ENCODE peak calls at places on chromosome 18, in seven cellular contexts. E, M, D, C, G, Q and N are unnamed samples.

GRCh38 chr18:23317975-23318675 is 135.0 kb upstream of the RIOK3 start:
- DNase-seq in E (no peak), M (no peak), D (no peak), C (peak), G (no peak), Q (peak), N (peak)

GRCh38 chr18:44458777-44459176 is 221.9 kb upstream of the SETBP1 start:
- DNase-seq in E (no peak), M (no peak), D (no peak), C (peak), G (no peak), Q (peak), N (peak)

GRCh38 chr18:78977627-78978271 is 1.9 kb upstream of the SALL3 start:
- DNase-seq in E (peak), M (no peak), D (peak), C (no peak), G (no peak), Q (no peak), N (no peak)

GRCh38 chr18:48818329-48819254 is 132.2 kb downstream of the SMAD7 start:
- DNase-seq in E (no peak), M (no peak), D (peak), C (no peak), G (peak), Q (no peak), N (no peak)

GRCh38 chr18:55420665-55420964 is 167.4 kb downstream of the TCF4 start:
- DNase-seq in E (no peak), M (no peak), D (no peak), C (no peak), G (no peak), Q (no peak), N (no peak)

GRCh38 chr18:3892141-3892540 is 442.2 kb downstream of the TGIF1 start:
- DNase-seq in E (no peak), M (no peak), D (no peak), C (no peak), G (no peak), Q (no peak), N (no peak)

GRCh38 chr18:62258606-62259005 is 66.5 kb upstream of the TNFRSF11A start:
- DNase-seq in E (no peak), M (no peak), D (no peak), C (no peak), G (no peak), Q (no peak), N (no peak)

GRCh38 chr18:62611395-62612241 is 88.8 kb downstream of the ZCCHC2 start:
- DNase-seq in E (peak), M (no peak), D (no peak), C (no peak), G (no peak), Q (no peak), N (no peak)

GRCh38 chr18:74539289-74539688 is 5.0 kb downstream of the CNDP1 start:
- DNase-seq in E (no peak), M (no peak), D (no peak), C (no peak), G (no peak), Q (no peak), N (no peak)

GRCh38 chr18:31572368-31572767 is 19.3 kb upstream of the TTR start:
- DNase-seq in E (no peak), M (no peak), D (no peak), C (no peak), G (no peak), Q (no peak), N (no peak)

GRCh38 chr18:2337552-2338141 is 233.7 kb downstream of the METTL4 start:
- DNase-seq in E (peak), M (peak), D (no peak), C (peak), G (peak), Q (peak), N (peak)

GRCh38 chr18:48894799-48895346 is 55.9 kb downstream of the SMAD7 start:
- DNase-seq in E (no peak), M (no peak), D (peak), C (no peak), G (no peak), Q (no peak), N (no peak)

GRCh38 chr18:62728254-62728653 is 12.9 kb downstream of the PHLPP1 start:
- DNase-seq in E (no peak), M (no peak), D (no peak), C (no peak), G (no peak), Q (no peak), N (no peak)

GRCh38 chr18:79495591-79496071 is 99.9 kb downstream of the NFATC1 start:
- DNase-seq in E (no peak), M (no peak), D (peak), C (no peak), G (peak), Q (no peak), N (no peak)

GRCh38 chr18:3716116-3716660 is 266.2 kb downstream of the TGIF1 start:
- DNase-seq in E (no peak), M (no peak), D (no peak), C (no peak), G (no peak), Q (no peak), N (no peak)

GRCh38 chr18:48623468-48624220 is 84.8 kb downstream of the CTIF start:
- DNase-seq in E (no peak), M (no peak), D (no peak), C (peak), G (no peak), Q (peak), N (peak)

GRCh38 chr18:3397031-3397750 is 52.8 kb upstream of the TGIF1 start:
- DNase-seq in E (no peak), M (no peak), D (no peak), C (no peak), G (no peak), Q (no peak), N (no peak)

GRCh38 chr18:984004-984403 is 79.3 kb downstream of the ADCYAP1 start:
- DNase-seq in E (no peak), M (no peak), D (no peak), C (no peak), G (no peak), Q (no peak), N (no peak)

GRCh38 chr18:3914116-3914515 is 464.1 kb downstream of the TGIF1 start:
- DNase-seq in E (no peak), M (peak), D (no peak), C (no peak), G (no peak), Q (no peak), N (no peak)

GRCh38 chr18:62644773-62645172 is 70.6 kb upstream of the PHLPP1 start:
- DNase-seq in E (no peak), M (no peak), D (no peak), C (no peak), G (no peak), Q (no peak), N (no peak)

GRCh38 chr18:51153659-51154371 is 43.7 kb downstream of the MEX3C start:
- DNase-seq in E (no peak), M (no peak), D (no peak), C (no peak), G (no peak), Q (no peak), N (no peak)

GRCh38 chr18:57923606-57924005 is 120.4 kb upstream of the NEDD4L start:
- DNase-seq in E (no peak), M (no peak), D (no peak), C (no peak), G (no peak), Q (no peak), N (no peak)
- H3K4me3 ChIP-seq in E (no peak), M (no peak), D (no peak), C (no peak), G (no peak), Q (no peak), N (no peak)

GRCh38 chr18:7945882-7946281 is 378.8 kb downstream of the PTPRM start:
- DNase-seq in E (no peak), M (no peak), D (no peak), C (peak), G (peak), Q (peak), N (peak)

GRCh38 chr18:7941533-7941932 is 374.4 kb downstream of the PTPRM start:
- DNase-seq in E (no peak), M (no peak), D (peak), C (no peak), G (peak), Q (no peak), N (no peak)

GRCh38 chr18:7950380-7951143 is 383.4 kb downstream of the PTPRM start:
- DNase-seq in E (no peak), M (no peak), D (no peak), C (peak), G (no peak), Q (peak), N (peak)

GRCh38 chr18:7940976-7941375 is 373.9 kb downstream of the PTPRM start:
- DNase-seq in E (peak), M (no peak), D (no peak), C (no peak), G (no peak), Q (no peak), N (no peak)

GRCh38 chr18:7946724-7947377 is 379.7 kb downstream of the PTPRM start:
- DNase-seq in E (peak), M (no peak), D (peak), C (peak), G (peak), Q (peak), N (peak)
- H3K4me3 ChIP-seq in E (no peak), M (no peak), D (no peak), C (peak), G (no peak), Q (peak), N (peak)

GRCh38 chr18:9684901-9685738 is 23.0 kb upstream of the RAB31 start:
- DNase-seq in E (no peak), M (no peak), D (no peak), C (peak), G (no peak), Q (peak), N (peak)
- H3K4me3 ChIP-seq in E (no peak), M (no peak), D (no peak), C (no peak), G (no peak), Q (no peak), N (no peak)

DNA sequence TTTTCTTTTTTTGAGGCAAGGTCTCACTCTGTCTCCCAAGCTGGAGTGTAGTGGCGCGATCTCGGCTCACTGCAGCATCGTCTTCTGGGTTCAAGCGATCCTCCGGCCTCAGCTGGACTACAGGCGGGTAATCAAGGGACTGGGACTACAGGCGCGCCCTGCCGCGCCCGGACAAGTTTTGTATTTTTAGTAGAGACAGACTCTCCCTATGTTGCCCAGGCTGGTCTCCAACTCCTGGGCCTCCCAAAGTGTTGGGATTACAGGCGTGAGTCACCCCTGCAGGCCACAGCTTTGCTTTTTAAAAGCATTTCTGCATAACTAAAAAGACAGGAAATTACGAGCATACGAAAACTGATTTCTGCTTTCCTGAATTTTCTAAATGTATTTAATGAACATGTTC is 891 bp upstream of the OSBPL1A start:
- DNase-seq in E (peak), M (peak), D (no peak), C (peak), G (no peak), Q (peak), N (peak)
- H3K4me3 ChIP-seq in E (peak), M (peak), D (no peak), C (no peak), G (no peak), Q (peak), N (peak)

GRCh38 chr18:45901654-45902210 is 65.4 kb downstream of the EPG5 start:
- DNase-seq in E (no peak), M (no peak), D (no peak), C (no peak), G (no peak), Q (no peak), N (peak)
- H3K4me3 ChIP-seq in E (no peak), M (no peak), D (no peak), C (no peak), G (no peak), Q (no peak), N (no peak)

GRCh38 chr18:7619676-7620075 is 52.6 kb downstream of the PTPRM start:
- DNase-seq in E (no peak), M (no peak), D (no peak), C (no peak), G (no peak), Q (no peak), N (no peak)
- H3K4me3 ChIP-seq in E (no peak), M (no peak), D (no peak), C (no peak), G (no peak), Q (no peak), N (no peak)